ENCODE peak calls at places on chromosomes 7 and 10, in four cellular contexts. One of them, this sample, is unnamed.

GRCh38 chr10:28734940-28735759 is 57.8 kb downstream of the BAMBI start:
- DNase-seq in DND-41: no peak
- DNase-seq in CD4-positive, alpha-beta memory T cell: no peak
- DNase-seq in lower lobe of right lung: no peak
- DNase-seq in this sample: no peak

GRCh38 chr7:116786791-116787443 is 75.5 kb upstream of the CAPZA2 start:
- DNase-seq in DND-41: no peak
- DNase-seq in CD4-positive, alpha-beta memory T cell: no peak
- DNase-seq in lower lobe of right lung: no peak
- DNase-seq in this sample: no peak

GRCh38 chr7:104124893-104125292 is 82.9 kb downstream of the ORC5 start:
- DNase-seq in DND-41: no peak
- DNase-seq in CD4-positive, alpha-beta memory T cell: no peak
- DNase-seq in lower lobe of right lung: no peak
- DNase-seq in this sample: no peak

GRCh38 chr7:73612598-73613269 is 11.6 kb downstream of the MLXIPL start:
- DNase-seq in DND-41: no peak
- DNase-seq in CD4-positive, alpha-beta memory T cell: no peak
- DNase-seq in lower lobe of right lung: no peak
- DNase-seq in this sample: no peak

GRCh38 chr10:7046615-7047014 is 364.2 kb downstream of the SFMBT2 start:
- DNase-seq in DND-41: no peak
- DNase-seq in CD4-positive, alpha-beta memory T cell: no peak
- DNase-seq in lower lobe of right lung: no peak
- DNase-seq in this sample: no peak

GRCh38 chr10:107616031-107616430 is 451.5 kb upstream of the SORCS1 start:
- DNase-seq in DND-41: no peak
- DNase-seq in CD4-positive, alpha-beta memory T cell: no peak
- DNase-seq in lower lobe of right lung: no peak
- DNase-seq in this sample: no peak

GRCh38 chr7:38070718-38071117 is 107.3 kb upstream of the STARD3NL start:
- DNase-seq in DND-41: no peak
- DNase-seq in CD4-positive, alpha-beta memory T cell: no peak
- DNase-seq in lower lobe of right lung: no peak
- DNase-seq in this sample: no peak

GRCh38 chr7:143385891-143386781 is 5.0 kb downstream of the ZYX start:
- DNase-seq in DND-41: no peak
- DNase-seq in CD4-positive, alpha-beta memory T cell: peak
- DNase-seq in lower lobe of right lung: peak
- DNase-seq in this sample: peak

GRCh38 chr7:83105063-83105462 is 57.6 kb downstream of the PCLO start:
- DNase-seq in DND-41: no peak
- DNase-seq in CD4-positive, alpha-beta memory T cell: no peak
- DNase-seq in lower lobe of right lung: no peak
- DNase-seq in this sample: no peak

GRCh38 chr7:116988363-116988989 is 35.2 kb downstream of the ST7 start:
- DNase-seq in DND-41: no peak
- DNase-seq in CD4-positive, alpha-beta memory T cell: no peak
- DNase-seq in lower lobe of right lung: no peak
- DNase-seq in this sample: no peak

GRCh38 chr10:69644658-69645295 is 14.7 kb downstream of the FAM241B start:
- DNase-seq in DND-41: peak
- DNase-seq in CD4-positive, alpha-beta memory T cell: peak
- DNase-seq in lower lobe of right lung: no peak
- DNase-seq in this sample: no peak

GRCh38 chr10:123147635-123148413 is at the start of gene HMX2:
- DNase-seq in DND-41: no peak
- DNase-seq in CD4-positive, alpha-beta memory T cell: no peak
- DNase-seq in lower lobe of right lung: no peak
- DNase-seq in this sample: no peak

DNA sequence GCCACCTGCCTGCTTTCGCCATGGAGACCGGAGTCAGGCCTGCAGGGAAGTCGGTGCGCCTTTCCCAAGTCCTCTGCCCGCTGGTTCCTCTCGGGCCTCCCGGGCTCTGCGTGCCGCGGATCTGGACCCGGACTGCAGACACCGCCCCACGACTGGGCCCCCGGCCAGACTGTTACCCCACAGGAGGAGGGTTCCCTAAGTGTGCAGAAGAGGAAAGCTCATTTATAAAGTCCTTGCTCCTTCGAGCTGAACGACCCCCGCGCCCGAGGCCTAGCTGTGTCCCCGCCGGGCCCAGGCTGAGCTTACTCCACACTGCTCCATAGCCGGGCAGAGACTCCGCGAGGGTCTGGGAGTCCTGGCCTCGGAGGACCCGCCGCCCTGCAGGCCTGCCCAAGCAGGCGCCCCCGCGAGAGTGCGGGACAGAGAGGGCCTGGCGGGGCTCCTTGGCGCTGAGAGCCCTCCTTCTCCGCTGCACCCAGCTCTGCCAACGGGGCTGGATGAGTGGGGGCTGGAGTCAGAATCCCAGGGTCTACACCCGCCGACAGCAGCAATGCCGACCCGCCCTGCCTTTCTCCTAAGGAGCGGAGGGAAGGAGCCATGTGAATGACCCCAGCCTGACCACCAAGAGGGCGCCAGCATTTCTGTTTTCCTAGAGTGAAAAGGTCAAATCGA is 8.3 kb downstream of the EN2 start:
- DNase-seq in DND-41: no peak
- DNase-seq in CD4-positive, alpha-beta memory T cell: no peak
- DNase-seq in lower lobe of right lung: no peak
- DNase-seq in this sample: no peak
- H3K4me3 ChIP-seq in DND-41: no peak
- H3K4me3 ChIP-seq in CD4-positive, alpha-beta memory T cell: no peak
- H3K4me3 ChIP-seq in lower lobe of right lung: no peak
- H3K4me3 ChIP-seq in this sample: no peak

GRCh38 chr7:30906520-30907240 is 5.0 kb upstream of the AQP1 start:
- DNase-seq in DND-41: no peak
- DNase-seq in CD4-positive, alpha-beta memory T cell: no peak
- DNase-seq in lower lobe of right lung: no peak
- DNase-seq in this sample: no peak
- H3K4me3 ChIP-seq in DND-41: no peak
- H3K4me3 ChIP-seq in CD4-positive, alpha-beta memory T cell: no peak
- H3K4me3 ChIP-seq in lower lobe of right lung: no peak
- H3K4me3 ChIP-seq in this sample: no peak

DNA sequence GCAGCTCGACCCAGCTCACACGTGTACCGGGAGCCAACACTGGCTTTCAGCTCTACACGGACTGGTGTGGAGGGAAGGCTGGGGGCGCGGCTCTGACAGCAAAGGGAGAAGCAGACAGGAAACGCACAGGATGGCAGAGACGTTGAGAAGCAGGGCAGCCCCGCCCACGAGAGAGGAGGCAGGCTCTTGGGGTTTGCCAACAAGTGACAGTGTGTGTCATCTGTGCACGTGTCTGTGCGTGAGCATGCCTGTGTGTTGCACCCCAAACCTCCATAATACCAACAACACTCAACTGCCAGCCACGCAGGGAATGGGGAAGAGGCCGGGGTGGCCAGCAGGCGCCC is 64.4 kb upstream of the PDGFA start:
- DNase-seq in DND-41: peak
- DNase-seq in CD4-positive, alpha-beta memory T cell: peak
- DNase-seq in lower lobe of right lung: peak
- DNase-seq in this sample: peak
- H3K4me3 ChIP-seq in DND-41: no peak
- H3K4me3 ChIP-seq in CD4-positive, alpha-beta memory T cell: peak
- H3K4me3 ChIP-seq in lower lobe of right lung: peak
- H3K4me3 ChIP-seq in this sample: peak

GRCh38 chr10:56240471-56240870 is 120.6 kb downstream of the ZWINT start:
- DNase-seq in DND-41: no peak
- DNase-seq in CD4-positive, alpha-beta memory T cell: no peak
- DNase-seq in lower lobe of right lung: no peak
- DNase-seq in this sample: no peak
- H3K4me3 ChIP-seq in DND-41: no peak
- H3K4me3 ChIP-seq in CD4-positive, alpha-beta memory T cell: no peak
- H3K4me3 ChIP-seq in lower lobe of right lung: no peak
- H3K4me3 ChIP-seq in this sample: no peak

GRCh38 chr7:134866581-134866980 is 87.1 kb downstream of the CALD1 start:
- DNase-seq in DND-41: no peak
- DNase-seq in CD4-positive, alpha-beta memory T cell: no peak
- DNase-seq in lower lobe of right lung: no peak
- DNase-seq in this sample: no peak

GRCh38 chr7:134870156-134870555 is 90.7 kb downstream of the CALD1 start:
- DNase-seq in DND-41: no peak
- DNase-seq in CD4-positive, alpha-beta memory T cell: no peak
- DNase-seq in lower lobe of right lung: no peak
- DNase-seq in this sample: no peak

GRCh38 chr7:134870781-134871180 is 91.3 kb downstream of the CALD1 start:
- DNase-seq in DND-41: no peak
- DNase-seq in CD4-positive, alpha-beta memory T cell: no peak
- DNase-seq in lower lobe of right lung: no peak
- DNase-seq in this sample: no peak

GRCh38 chr7:134859783-134860182 is 80.3 kb downstream of the CALD1 start:
- DNase-seq in DND-41: no peak
- DNase-seq in CD4-positive, alpha-beta memory T cell: no peak
- DNase-seq in lower lobe of right lung: no peak
- DNase-seq in this sample: no peak

GRCh38 chr7:134865001-134865845 is 85.8 kb downstream of the CALD1 start:
- DNase-seq in DND-41: peak
- DNase-seq in CD4-positive, alpha-beta memory T cell: peak
- DNase-seq in lower lobe of right lung: no peak
- DNase-seq in this sample: peak
- H3K4me3 ChIP-seq in DND-41: no peak
- H3K4me3 ChIP-seq in CD4-positive, alpha-beta memory T cell: no peak
- H3K4me3 ChIP-seq in lower lobe of right lung: peak
- H3K4me3 ChIP-seq in this sample: peak